ENCODE peak calls at places on chromosomes 13 and 19, in four cellular contexts. Q is neural progenitor cell, H is mammary epithelial cell, A is DND-41. R is an unnamed sample.

GRCh38 chr19:55704494-55705245 is 29.6 kb downstream of the EPN1 start:
- DNase-seq in Q (no peak), H (no peak), A (no peak), R (no peak)

GRCh38 chr13:106187501-106187900 is 348.0 kb downstream of the EFNB2 start:
- DNase-seq in A (no peak), Q (no peak), H (no peak), R (no peak)

GRCh38 chr19:5128251-5128931 is 159.5 kb downstream of the KDM4B start:
- DNase-seq in H (no peak), A (no peak), Q (peak), R (peak)

GRCh38 chr19:12692960-12693359 is 3.5 kb downstream of the FBXW9 start:
- DNase-seq in Q (no peak), H (no peak), A (no peak), R (no peak)

GRCh38 chr13:20702945-20703784 is at the start of gene IL17D:
- DNase-seq in A (peak), Q (peak), H (peak), R (peak)

GRCh38 chr13:78625384-78625783 is 22.0 kb upstream of the POU4F1 start:
- DNase-seq in H (no peak), A (no peak), Q (no peak), R (no peak)

GRCh38 chr13:113351514-113352026 is 12.4 kb downstream of the GRTP1 start:
- DNase-seq in Q (no peak), H (no peak), A (no peak), R (no peak)

GRCh38 chr13:44884076-44884729 is 105.1 kb downstream of the NUFIP1 start:
- DNase-seq in A (no peak), H (peak), Q (no peak), R (peak)

GRCh38 chr19:13181747-13182388 is 31.7 kb downstream of the IER2 start:
- DNase-seq in Q (no peak), H (no peak), A (no peak), R (peak)

GRCh38 chr13:41611385-41611784 is 154.0 kb downstream of the RGCC start:
- DNase-seq in H (no peak), Q (no peak), A (no peak), R (no peak)

GRCh38 chr19:12733369-12733896 is 1.1 kb downstream of the TRIR start:
- DNase-seq in A (peak), Q (peak), H (peak), R (peak)

GRCh38 chr19:887072-887471 is 5.9 kb downstream of the MED16 start:
- DNase-seq in Q (no peak), H (no peak), A (no peak), R (no peak)

GRCh38 chr13:26377038-26377437 is 123.1 kb downstream of the CDK8 start:
- DNase-seq in H (peak), Q (peak), A (peak), R (peak)

GRCh38 chr13:113918580-113918979 is 54.7 kb upstream of the GAS6 start:
- DNase-seq in A (no peak), H (no peak), Q (no peak), R (no peak)

GRCh38 chr19:5880604-5881078 is 10.3 kb upstream of the FUT5 start:
- DNase-seq in H (peak), A (no peak), Q (no peak), R (no peak)

GRCh38 chr13:28623782-28624706 is 34.9 kb upstream of the POMP start:
- DNase-seq in Q (no peak), A (no peak), H (peak), R (no peak)

GRCh38 chr13:72199640-72200039 is 332.6 kb upstream of the DACH1 start:
- DNase-seq in Q (no peak), A (no peak), H (no peak), R (no peak)

GRCh38 chr13:77779461-77780272 is 82.2 kb downstream of the SLAIN1 start:
- DNase-seq in Q (peak), H (peak), A (peak), R (peak)

GRCh38 chr19:10026744-10027143 is 13.5 kb downstream of the RDH8 start:
- DNase-seq in Q (no peak), A (no peak), H (no peak), R (no peak)

GRCh38 chr13:87255394-87255793 is 415.8 kb upstream of the SLITRK5 start:
- DNase-seq in Q (no peak), A (no peak), H (no peak), R (no peak)

GRCh38 chr13:98508280-98509074 is 68.4 kb downstream of the STK24 start:
- DNase-seq in Q (no peak), H (peak), A (no peak), R (no peak)

GRCh38 chr13:107301724-107302374 is 733.9 kb upstream of the ARGLU1 start:
- DNase-seq in Q (peak), A (no peak), H (no peak), R (peak)

GRCh38 chr19:13644648-13645047 is 119.7 kb upstream of the MRI1 start:
- DNase-seq in H (no peak), Q (no peak), A (peak), R (no peak)

GRCh38 chr19:12721656-12722565 is 1.8 kb downstream of the TNPO2 start:
- DNase-seq in Q (peak), H (peak), A (peak), R (peak)

GRCh38 chr13:107450931-107451330 is 764.4 kb downstream of the LIG4 start:
- DNase-seq in Q (no peak), H (no peak), A (no peak), R (peak)

GRCh38 chr19:56106397-56106849 is 14.7 kb downstream of the ZNF787 start:
- DNase-seq in Q (no peak), H (no peak), A (no peak), R (no peak)

GRCh38 chr13:83378901-83379300 is 503.4 kb downstream of the SLITRK1 start:
- DNase-seq in H (peak), A (no peak), Q (no peak), R (no peak)

GRCh38 chr13:44317752-44318550 is 55.7 kb upstream of the SERP2 start:
- DNase-seq in A (no peak), H (peak), Q (no peak), R (no peak)

GRCh38 chr13:39766464-39767167 is 111.2 kb downstream of the COG6 start:
- DNase-seq in A (no peak), H (no peak), Q (no peak), R (no peak)

GRCh38 chr13:46296920-46297319 is 85.2 kb downstream of the LRRC63 start:
- DNase-seq in H (peak), A (peak), Q (no peak), R (peak)

GRCh38 chr13:108948269-108948671 is 318.9 kb downstream of the MYO16 start:
- DNase-seq in Q (no peak), H (no peak), A (no peak), R (no peak)

GRCh38 chr13:59677966-59678814 is 485.5 kb downstream of the DIAPH3 start:
- DNase-seq in A (no peak), Q (peak), H (peak), R (peak)

GRCh38 chr13:102020611-102021216 is 381.1 kb downstream of the FGF14 start:
- DNase-seq in H (peak), A (no peak), Q (no peak), R (no peak)

GRCh38 chr13:39452412-39452811 is 150.6 kb downstream of the LHFPL6 start:
- DNase-seq in H (no peak), A (no peak), Q (no peak), R (no peak)

GRCh38 chr13:82822935-82823334 is 1059.3 kb downstream of the SLITRK1 start:
- DNase-seq in H (no peak), A (no peak), Q (no peak), R (no peak)

GRCh38 chr19:5090465-5090779 is 121.5 kb downstream of the KDM4B start:
- DNase-seq in H (no peak), A (no peak), Q (no peak), R (no peak)

GRCh38 chr13:22017226-22017625 is 346.4 kb downstream of the FGF9 start:
- DNase-seq in H (no peak), A (no peak), Q (no peak), R (no peak)

GRCh38 chr13:64239372-64239771 is 2823.7 kb upstream of the PCDH20 start:
- DNase-seq in A (no peak), Q (no peak), H (no peak), R (peak)

GRCh38 chr13:48975101-48975925 is at the start of gene FNDC3A:
- DNase-seq in A (peak), H (peak), Q (peak), R (peak)

GRCh38 chr13:51590966-51591627 is 6.8 kb downstream of the WDFY2 start:
- DNase-seq in Q (no peak), A (no peak), H (peak), R (peak)

DNA sequence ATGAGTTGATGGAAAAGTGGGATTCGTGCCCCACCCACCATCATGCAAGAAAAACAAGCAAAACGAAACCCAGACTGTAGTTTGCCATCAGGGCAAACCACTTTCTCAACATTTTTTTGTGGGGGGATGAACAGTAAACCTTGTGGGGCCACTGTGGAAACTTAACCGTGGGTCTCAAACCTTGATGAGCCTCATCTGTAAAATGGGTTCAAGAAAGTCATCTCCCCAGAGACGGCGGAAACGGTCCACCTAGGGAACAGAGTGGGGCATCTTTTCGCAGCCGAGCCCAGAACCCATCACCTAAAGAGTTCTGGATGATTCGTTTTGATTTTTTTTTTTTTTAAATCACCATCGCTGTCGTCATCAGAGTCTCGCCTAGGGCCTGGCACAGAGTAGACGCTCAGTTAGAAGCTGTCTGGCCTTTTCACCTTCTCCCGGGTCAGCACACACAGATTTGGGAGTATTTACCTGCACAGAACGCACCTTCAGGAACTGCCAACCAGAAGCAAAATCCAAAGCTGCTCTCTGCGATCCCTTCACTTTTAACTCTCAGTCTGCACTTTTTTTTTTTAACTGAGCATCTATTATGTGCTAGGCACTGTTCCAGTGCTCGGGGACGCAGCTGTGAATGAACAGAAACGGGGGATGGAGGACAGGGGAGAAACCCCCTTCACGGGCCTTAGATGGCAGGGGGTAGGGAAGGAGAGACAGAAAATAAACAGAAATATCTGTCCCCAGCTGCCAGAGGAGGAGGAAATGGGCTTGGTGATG is 69.8 kb downstream of the CELF5 start:
- DNase-seq in H (no peak), Q (no peak), A (no peak), R (no peak)
- TF ChIP-seq EZH2 in H (no peak), Q (no peak), A (no peak), R (no peak)

GRCh38 chr19:19260842-19261241 is 12.3 kb downstream of the TM6SF2 start:
- DNase-seq in A (no peak), H (no peak), Q (no peak), R (no peak)

GRCh38 chr19:19262190-19263057 is 10.7 kb downstream of the TM6SF2 start:
- DNase-seq in A (no peak), H (no peak), Q (peak), R (no peak)

GRCh38 chr19:19260417-19260816 is 12.7 kb downstream of the TM6SF2 start:
- DNase-seq in Q (no peak), H (no peak), A (no peak), R (no peak)

GRCh38 chr19:19259741-19260140 is 13.4 kb downstream of the TM6SF2 start:
- DNase-seq in Q (peak), H (peak), A (peak), R (peak)

GRCh38 chr19:19261350-19262189 is 11.5 kb downstream of the TM6SF2 start:
- DNase-seq in Q (peak), H (no peak), A (no peak), R (no peak)
- TF ChIP-seq EZH2 in Q (no peak), H (peak), A (no peak), R (peak)

DNA sequence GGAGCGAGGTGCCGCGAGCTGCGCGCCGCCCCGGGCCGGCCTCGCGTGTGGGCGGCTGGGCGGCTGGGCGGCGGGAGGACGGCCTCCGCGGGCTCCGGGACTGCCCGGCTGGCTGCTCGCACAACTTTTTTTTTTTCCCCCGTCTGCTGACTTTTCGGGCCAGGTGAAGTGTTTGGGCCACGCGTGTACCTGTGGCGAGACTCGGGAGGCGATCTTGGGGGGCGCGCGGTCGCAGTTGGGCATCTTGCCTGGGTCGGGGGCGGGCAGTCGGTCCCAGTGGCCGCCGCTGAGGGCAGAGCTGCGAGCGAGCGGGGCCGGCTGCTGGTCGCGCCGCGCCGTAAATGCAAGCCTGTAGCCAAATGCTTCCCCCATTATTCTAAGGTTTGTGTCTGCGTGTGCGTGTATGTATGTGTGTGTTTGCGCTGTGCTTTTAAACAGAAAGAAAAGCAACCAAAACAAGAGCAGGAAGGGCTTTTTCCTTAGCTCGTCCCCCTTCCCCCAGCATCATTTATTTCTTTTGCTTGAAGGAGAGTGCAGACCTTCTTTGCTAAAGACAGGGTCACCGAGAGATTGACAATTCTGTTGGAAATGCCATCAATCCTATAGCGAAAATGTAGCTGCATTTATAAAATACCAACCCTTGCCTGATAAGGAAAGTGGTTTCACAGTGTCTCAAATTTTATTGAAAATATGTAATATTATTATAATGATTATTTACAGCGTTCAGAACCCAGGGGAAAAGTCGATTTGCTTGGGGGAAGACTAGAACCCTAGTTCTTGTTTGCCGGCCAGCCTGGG is 143.3 kb upstream of the ZNF536 start:
- DNase-seq in Q (peak), H (no peak), A (no peak), R (no peak)
- TF ChIP-seq EZH2 in Q (peak), H (no peak), A (no peak), R (peak)

DNA sequence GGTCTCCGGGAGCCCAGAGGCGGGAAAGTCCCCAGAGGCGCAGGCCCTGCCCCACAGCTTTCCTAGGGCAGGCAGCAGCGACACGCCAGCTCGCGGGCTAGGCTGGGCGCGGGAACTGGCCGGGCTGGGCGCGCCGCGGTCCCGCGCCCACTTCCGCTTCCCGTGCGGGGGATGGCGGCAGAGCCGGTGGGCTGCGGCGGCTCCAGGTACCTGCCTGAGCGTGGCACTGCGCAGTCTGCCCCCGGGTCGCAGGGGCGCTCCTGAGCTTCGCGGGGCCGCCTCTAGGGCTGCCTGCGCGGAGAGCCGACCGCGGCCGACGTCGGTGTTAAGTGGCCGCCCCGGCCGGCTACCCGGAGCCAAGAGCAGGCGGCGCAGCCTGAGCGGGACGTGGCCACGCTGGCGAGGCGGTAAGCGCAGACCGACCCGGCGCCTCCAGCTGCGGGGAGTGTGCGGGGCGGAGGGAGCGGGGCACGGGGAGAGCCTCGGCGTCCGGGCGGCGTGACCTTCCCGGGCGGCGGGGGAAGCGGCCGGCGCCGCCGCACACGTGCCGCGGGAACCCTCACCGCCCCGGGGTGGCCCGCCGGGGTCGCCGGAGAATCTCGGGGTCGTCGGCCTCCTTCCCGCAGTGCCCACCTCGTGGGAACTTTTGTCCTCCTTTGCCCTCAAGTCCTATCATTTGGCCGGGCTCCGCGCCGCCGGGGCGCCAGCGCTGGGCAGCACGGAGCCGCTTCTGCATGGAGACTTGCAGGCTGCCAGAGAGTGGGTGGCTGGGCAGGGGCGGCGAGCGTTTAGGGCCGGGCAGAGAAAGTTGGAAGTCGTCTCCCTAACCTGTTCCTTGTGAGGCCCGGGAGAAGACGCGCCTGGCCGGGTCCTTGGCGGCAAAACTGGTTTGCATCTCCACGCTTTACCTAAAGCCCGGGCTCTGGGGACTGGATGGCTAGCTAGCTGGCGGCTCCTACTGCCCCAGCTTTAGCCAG is 31.4 kb upstream of the MPHOSPH8 start:
- DNase-seq in A (no peak), Q (peak), H (peak), R (peak)
- TF ChIP-seq EZH2 in A (no peak), Q (peak), H (no peak), R (no peak)

R was measured in endothelial cell of umbilical vein.